ENCODE peak calls at places on chromosomes 6 and 20, in seven cellular contexts. D is neuronal stem cell, H is IMR-90, L is mesenchymal stem cell, U is mesendoderm, Q is H1, W is trophoblast cell. K is an unnamed sample. For H3K4me1, the result is how much of the 10 kb centered on the place peaks cover.

GRCh38 chr6:24991748-24992467 is 56.1 kb upstream of the RIPOR2 start:
- DNase-seq in W (peak), Q (no peak), D (peak), L (peak), U (peak), H (peak), K (peak)

GRCh38 chr6:142774292-142774691 is 170.7 kb downstream of the HIVEP2 start:
- DNase-seq in Q (no peak), U (no peak), D (no peak), L (no peak), H (no peak), W (no peak), K (no peak)

GRCh38 chr6:107841265-107841650 is 17.1 kb upstream of the SCML4 start:
- DNase-seq in W (no peak), Q (peak), D (no peak), H (no peak), U (no peak), L (no peak), K (no peak)

GRCh38 chr6:68710496-68710895 is 75.4 kb downstream of the ADGRB3 start:
- DNase-seq in D (no peak), H (no peak), U (no peak), L (no peak), Q (no peak), W (no peak), K (no peak)

GRCh38 chr6:137824502-137824879 is 42.6 kb upstream of the TNFAIP3 start:
- DNase-seq in H (no peak), W (no peak), U (no peak), Q (no peak), L (no peak), D (no peak), K (no peak)

GRCh38 chr20:3470627-3471396 is at the start of gene ATRN:
- DNase-seq in L (peak), D (peak), U (peak), H (peak), Q (peak), W (peak), K (peak)

GRCh38 chr6:2396856-2397640 is 151.6 kb upstream of the GMDS start:
- DNase-seq in Q (no peak), D (no peak), H (peak), L (peak), W (peak), U (no peak), K (no peak)

GRCh38 chr20:21505161-21505809 is 8.6 kb downstream of the NKX2-2 start:
- DNase-seq in Q (peak), D (peak), L (peak), W (peak), U (peak), H (peak), K (peak)

GRCh38 chr20:32652739-32653526 is 20.8 kb downstream of the C20orf203 start:
- DNase-seq in U (peak), D (peak), H (peak), Q (peak), W (peak), L (peak), K (peak)

GRCh38 chr20:60206259-60206658 is 248.0 kb downstream of the CDH26 start:
- DNase-seq in U (peak), W (peak), L (peak), D (no peak), H (peak), Q (no peak), K (peak)

GRCh38 chr6:56749632-56750151 is 107.0 kb upstream of the DST start:
- DNase-seq in U (no peak), H (peak), W (peak), D (no peak), Q (no peak), L (peak), K (no peak)

GRCh38 chr6:113820751-113821150 is 36.4 kb upstream of the MARCKS start:
- DNase-seq in W (no peak), D (no peak), H (peak), L (no peak), U (no peak), Q (no peak), K (no peak)

GRCh38 chr20:61761453-61762207 is 304.1 kb downstream of the TAF4 start:
- DNase-seq in H (no peak), U (no peak), W (no peak), D (no peak), Q (no peak), L (no peak), K (no peak)

GRCh38 chr6:155155787-155156447 is 107.9 kb upstream of the CLDN20 start:
- DNase-seq in W (peak), Q (no peak), L (peak), U (no peak), H (peak), D (no peak), K (no peak)

GRCh38 chr6:73394577-73395354 is at the start of gene DDX43:
- DNase-seq in H (no peak), U (peak), L (no peak), Q (peak), W (peak), D (no peak), K (peak)

GRCh38 chr20:6164421-6165341 is 41.9 kb upstream of the FERMT1 start:
- DNase-seq in Q (no peak), L (no peak), D (no peak), W (peak), U (peak), H (no peak), K (no peak)

GRCh38 chr6:139762587-139763031 is 388.2 kb upstream of the CITED2 start:
- DNase-seq in H (peak), D (no peak), W (peak), Q (no peak), L (peak), U (no peak), K (no peak)

GRCh38 chr20:46362931-46363872 is 43.2 kb downstream of the ELMO2 start:
- DNase-seq in U (no peak), D (no peak), L (no peak), H (no peak), Q (no peak), W (no peak), K (no peak)

GRCh38 chr6:1200706-1201105 is 111.2 kb upstream of the FOXQ1 start:
- DNase-seq in L (peak), U (peak), H (peak), W (peak), Q (no peak), D (no peak), K (no peak)

GRCh38 chr6:114735118-114735730 is 392.4 kb upstream of the HS3ST5 start:
- DNase-seq in L (peak), H (no peak), W (no peak), Q (no peak), D (no peak), U (peak), K (no peak)

GRCh38 chr6:127102299-127102698 is 16.2 kb upstream of the RSPO3 start:
- DNase-seq in H (peak), U (peak), D (no peak), W (peak), L (peak), Q (no peak), K (no peak)

GRCh38 chr6:158314737-158315136 is 2.5 kb downstream of the TULP4 start:
- DNase-seq in U (no peak), Q (no peak), L (no peak), D (no peak), H (no peak), W (no peak), K (no peak)

GRCh38 chr6:166970776-166971175 is 14.4 kb upstream of the RNASET2 start:
- DNase-seq in L (no peak), U (no peak), W (no peak), H (no peak), Q (peak), D (no peak), K (no peak)

GRCh38 chr6:40326689-40327404 is 260.3 kb downstream of the LRFN2 start:
- DNase-seq in W (no peak), Q (no peak), L (no peak), H (no peak), D (no peak), U (no peak), K (no peak)

GRCh38 chr6:140768133-140768532 is 1364.6 kb upstream of the GJE1 start:
- DNase-seq in H (no peak), W (no peak), Q (no peak), L (no peak), D (no peak), U (no peak), K (no peak)

GRCh38 chr20:46270977-46271744 is 37.1 kb downstream of the CDH22 start:
- DNase-seq in Q (no peak), U (no peak), W (no peak), L (no peak), H (no peak), D (no peak), K (no peak)

GRCh38 chr6:17038316-17038715 is 63.5 kb upstream of the STMND1 start:
- DNase-seq in Q (no peak), U (no peak), L (peak), D (no peak), H (peak), W (no peak), K (no peak)

GRCh38 chr6:155103816-155104366 is 108.8 kb downstream of the TIAM2 start:
- DNase-seq in L (peak), W (no peak), Q (no peak), U (peak), D (no peak), H (no peak), K (no peak)

GRCh38 chr20:36344517-36345132 is 38.5 kb downstream of the DLGAP4 start:
- DNase-seq in W (peak), U (peak), H (peak), L (peak), Q (peak), D (peak), K (peak)

GRCh38 chr6:43812850-43813584 is 43.0 kb downstream of the VEGFA start:
- DNase-seq in U (no peak), D (no peak), Q (no peak), W (peak), H (peak), L (peak), K (no peak)

GRCh38 chr6:74284266-74284665 is 588.3 kb downstream of the CD109 start:
- DNase-seq in D (no peak), Q (no peak), W (no peak), U (no peak), L (no peak), H (peak), K (no peak)

GRCh38 chr20:49106332-49106731 is 60.2 kb downstream of the CSE1L start:
- DNase-seq in H (no peak), W (no peak), Q (no peak), L (no peak), D (no peak), U (no peak), K (no peak)

GRCh38 chr20:49103647-49104364 is 57.7 kb downstream of the CSE1L start:
- DNase-seq in L (no peak), Q (no peak), D (no peak), H (no peak), U (no peak), W (no peak), K (no peak)

GRCh38 chr20:49100934-49101333 is 54.8 kb downstream of the CSE1L start:
- DNase-seq in W (no peak), L (peak), U (no peak), D (no peak), H (peak), Q (no peak), K (no peak)

GRCh38 chr20:49104365-49104648 is 58.2 kb downstream of the CSE1L start:
- DNase-seq in L (no peak), H (no peak), W (no peak), Q (no peak), U (peak), D (peak), K (peak)

DNA sequence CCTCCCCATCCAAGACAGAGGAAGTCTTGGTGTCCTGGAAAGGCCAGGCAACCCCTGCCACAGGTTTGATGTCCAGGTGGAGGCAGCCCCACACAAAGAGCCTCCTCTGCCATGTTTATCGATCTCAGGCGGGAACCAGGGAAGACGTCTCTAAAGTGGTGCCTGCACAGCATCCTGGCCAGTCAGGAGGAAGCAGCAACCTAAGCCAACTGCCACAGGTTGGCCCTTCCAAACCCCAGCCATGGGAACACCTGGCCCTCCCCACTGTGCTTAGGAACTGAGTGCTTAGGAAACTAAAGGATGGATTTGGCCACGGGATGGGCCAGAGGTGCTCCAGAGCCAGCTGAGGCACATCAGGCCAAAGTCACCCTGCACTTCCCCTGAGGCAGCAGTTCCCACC is 56.9 kb downstream of the CSE1L start:
- DNase-seq in W (no peak), D (no peak), L (no peak), U (no peak), Q (no peak), H (no peak), K (no peak)
- H3K4ac ChIP-seq in W (no peak), D (no peak), L (no peak), U (no peak), Q (no peak), H (no peak), K (no peak)

GRCh38 chr6:134810402-134810801 is 139.5 kb downstream of the ALDH8A1 start:
- DNase-seq in Q (no peak), H (peak), W (no peak), U (no peak), D (no peak), L (no peak), K (no peak)
- H3K4me1 ChIP-seq in Q (under half), H (under half), W (under half), U (under half), D (under half), L (under half), K (under half)

DNA sequence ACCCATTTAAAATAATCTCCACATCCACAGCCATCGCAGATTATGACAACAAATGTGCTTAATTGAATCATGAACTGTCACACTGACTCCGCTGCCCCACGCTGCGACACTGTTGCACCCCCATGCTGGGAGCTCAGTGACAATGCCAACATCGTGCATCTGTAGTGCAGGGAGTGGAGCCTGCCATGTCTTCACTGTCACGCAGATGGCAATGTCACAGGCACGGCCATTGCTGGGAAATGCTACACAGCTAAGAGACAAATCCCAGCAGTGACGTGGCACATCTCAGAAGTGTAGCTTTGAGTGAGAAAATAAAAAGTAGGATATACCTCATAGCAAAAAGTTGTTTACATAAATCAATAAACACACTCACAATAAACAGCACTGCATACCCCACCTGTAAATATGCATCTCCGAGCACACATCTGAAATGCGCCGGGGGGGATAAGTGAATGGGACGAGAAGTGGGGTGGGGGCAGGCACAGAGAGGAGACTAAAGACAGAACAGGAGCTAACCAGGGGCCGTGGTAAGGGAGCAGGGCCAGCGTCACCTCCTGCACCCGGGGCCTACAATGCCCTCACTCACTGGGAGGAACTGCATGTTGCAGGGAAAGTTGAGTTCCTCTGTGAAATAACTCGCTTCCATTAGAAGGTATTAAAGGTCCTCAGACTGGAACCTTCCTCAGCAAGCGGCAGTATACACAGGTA is 349.9 kb downstream of the THBS2 start:
- DNase-seq in D (no peak), U (no peak), Q (no peak), H (no peak), W (no peak), L (no peak), K (no peak)
- H3K4ac ChIP-seq in D (no peak), U (no peak), Q (no peak), H (no peak), W (no peak), L (no peak), K (no peak)

GRCh38 chr20:10595230-10595629 is 78.6 kb downstream of the JAG1 start:
- DNase-seq in W (no peak), D (no peak), H (no peak), U (no peak), Q (no peak), L (no peak), K (no peak)
- H3K4me1 ChIP-seq in W (under half), D (under half), H (under half), U (under half), Q (under half), L (under half), K (under half)

GRCh38 chr20:44632103-44632752 is 19.3 kb downstream of the ADA start:
- DNase-seq in H (no peak), L (no peak), W (no peak), U (no peak), D (no peak), Q (no peak), K (no peak)
- H3K4ac ChIP-seq in H (no peak), L (no peak), W (no peak), U (no peak), D (no peak), Q (no peak), K (no peak)

DNA sequence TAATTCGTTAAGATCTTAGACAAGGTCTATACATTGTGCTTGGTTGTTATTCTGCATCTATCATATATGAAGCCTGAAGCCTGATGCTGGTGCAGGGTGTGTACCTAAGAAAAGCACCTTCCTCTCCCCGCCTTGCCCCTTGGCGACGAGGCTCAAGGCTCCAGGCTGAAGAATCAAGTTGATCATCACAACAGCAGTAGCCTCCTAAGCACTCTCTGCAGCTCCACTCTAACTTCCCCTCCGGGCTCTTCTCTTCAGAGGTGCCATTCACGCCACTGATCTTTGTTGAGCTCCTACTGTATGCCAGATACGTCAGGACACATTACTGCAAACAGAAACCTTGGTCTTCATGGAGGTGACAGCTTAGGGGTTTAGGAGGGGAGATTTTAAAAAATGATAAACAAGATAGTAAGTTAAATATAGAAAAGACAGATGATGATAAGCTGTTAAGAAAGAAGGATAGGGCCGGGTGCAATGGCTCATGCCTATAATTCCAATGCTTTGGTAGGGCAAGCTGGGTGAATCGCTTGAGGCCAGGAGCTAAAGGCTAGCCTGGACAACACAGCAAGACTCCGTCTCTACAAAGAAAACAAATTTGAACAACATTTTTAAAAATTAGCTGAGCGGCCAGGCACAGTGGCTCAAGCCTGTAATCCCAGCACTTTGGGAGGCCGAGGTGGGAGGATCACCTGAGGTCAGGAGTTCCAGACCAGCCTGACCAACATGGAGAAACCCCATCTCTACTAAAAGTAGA is 38.4 kb upstream of the ZNF217 start:
- DNase-seq in D (no peak), H (no peak), W (peak), Q (no peak), L (no peak), U (no peak), K (no peak)
- H3K4me1 ChIP-seq in D (under half), H (under half), W (under half), Q (under half), L (under half), U (under half), K (under half)

GRCh38 chr6:89458720-89459119 is 25.8 kb downstream of the ANKRD6 start:
- DNase-seq in W (no peak), U (no peak), H (no peak), Q (no peak), D (no peak), L (no peak), K (no peak)
- H3K4ac ChIP-seq in W (no peak), U (no peak), H (no peak), Q (no peak), D (no peak), L (no peak), K (no peak)

GRCh38 chr20:23063573-23063972 is 14.1 kb upstream of the THBD start:
- DNase-seq in H (no peak), W (no peak), U (no peak), D (no peak), Q (no peak), L (no peak), K (no peak)
- H3K4me1 ChIP-seq in H (under half), W (under half), U (under half), D (under half), Q (under half), L (under half), K (under half)

DNA sequence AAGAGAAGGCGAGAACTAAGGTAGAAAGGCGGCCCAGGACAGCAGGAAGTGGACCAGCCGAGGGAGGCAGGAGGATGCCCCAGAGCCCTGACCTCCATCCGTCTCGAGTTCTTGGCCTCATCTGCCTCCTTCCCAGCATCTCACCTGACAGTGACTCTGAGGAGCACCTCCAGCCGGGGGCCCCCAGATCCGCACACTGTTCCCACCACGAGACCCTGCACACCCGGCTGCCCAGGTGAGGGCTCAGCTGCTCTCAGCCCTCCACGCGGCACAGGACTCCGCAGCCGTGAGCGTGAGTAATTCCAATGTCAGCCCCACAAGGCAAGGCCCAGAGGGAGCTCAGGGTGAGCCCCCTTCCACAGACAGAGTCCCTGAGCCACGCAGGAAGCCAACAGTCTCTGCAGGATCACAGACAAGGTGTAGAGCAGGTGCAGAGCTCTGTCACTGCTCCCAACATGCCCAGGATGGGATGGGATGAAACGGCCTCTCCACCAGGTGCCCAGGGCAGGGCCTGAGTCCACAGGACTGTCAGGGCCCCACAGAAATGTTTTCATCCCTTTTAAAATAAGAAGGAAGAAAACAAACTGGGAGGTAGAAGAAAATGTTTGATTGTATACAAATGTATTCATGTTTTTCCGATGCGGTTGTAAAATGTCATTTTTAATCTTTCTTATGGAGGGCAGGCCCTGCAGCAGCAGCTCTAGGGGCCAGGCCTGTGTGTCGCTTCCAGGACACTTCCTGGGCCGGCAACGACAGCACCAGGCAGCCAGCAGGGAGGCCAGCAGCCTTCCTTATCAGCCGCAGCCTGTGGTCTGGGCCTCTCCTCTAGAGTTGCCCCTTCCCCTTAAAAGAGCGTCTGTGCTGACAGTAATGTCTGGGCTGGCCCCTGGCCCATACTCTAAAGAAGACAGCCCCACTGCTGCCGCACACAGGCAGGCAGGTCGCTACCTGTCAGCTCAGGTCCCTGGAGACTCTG is 66.9 kb downstream of the DLL1 start:
- DNase-seq in H (no peak), W (peak), Q (peak), D (no peak), U (peak), L (no peak), K (no peak)
- H3K4ac ChIP-seq in H (no peak), W (peak), Q (no peak), D (peak), U (no peak), L (no peak), K (no peak)